ENCODE peak calls at places on chromosomes 6 and 20, in six cellular contexts. V is MCF 10A; C is HTR-8/SVneo; D is stimulated activated CD4-positive, alpha-beta T cell treated with anti-CD3 and anti-CD28 coated beads, Interleukin-15, amount 100 ng/mL, for 1 hour; A is hepatic stellate cell; L is HCEC 1CT. M is an unnamed sample.
A peak's percentile ranks its signal among the peaks of the same experiment; 100 is the strongest.

GRCh38 chr6:156830126-156830525 is 52.9 kb downstream of the ARID1B start:
- DNase-seq in C (no peak), V (no peak), L (no peak), A (no peak), D (no peak), M (no peak)

GRCh38 chr20:43388267-43389081 is 69.2 kb upstream of the SRSF6 start:
- DNase-seq in L (no peak), V (no peak), D (no peak), A (peak; percentile 16), C (no peak), M (no peak)

GRCh38 chr20:43947316-43947710 is 32.7 kb downstream of the TOX2 start:
- DNase-seq in L (no peak), A (no peak), D (no peak), V (no peak), C (no peak), M (no peak)

GRCh38 chr20:50276119-50277063 is 85.8 kb downstream of the CEBPB start:
- DNase-seq in C (no peak), L (no peak), A (no peak), V (no peak), D (no peak), M (no peak)

GRCh38 chr20:21101453-21102251 is 4.5 kb downstream of the LINC00237 start:
- DNase-seq in C (no peak), L (no peak), D (no peak), A (no peak), V (no peak), M (no peak)

GRCh38 chr6:26170181-26170580 is 83.0 kb downstream of the HFE start:
- DNase-seq in L (no peak), V (no peak), A (no peak), C (no peak), D (no peak), M (no peak)

GRCh38 chr6:100257661-100258395 is 206.9 kb downstream of the SIM1 start:
- DNase-seq in A (peak; percentile 7), V (peak; percentile 45), D (no peak), L (peak; percentile 66), C (peak; percentile 40), M (peak; percentile 19)

GRCh38 chr6:106163966-106164877 is 78.1 kb downstream of the PRDM1 start:
- DNase-seq in D (peak; percentile 25), V (peak; percentile 77), L (no peak), A (no peak), C (no peak), M (no peak)

GRCh38 chr6:6452002-6452401 is 131.5 kb upstream of the F13A1 start:
- DNase-seq in D (no peak), V (no peak), C (no peak), L (no peak), A (no peak), M (no peak)

GRCh38 chr6:148891027-148891783 is 144.4 kb downstream of the UST start:
- DNase-seq in C (no peak), A (no peak), D (no peak), L (no peak), V (no peak), M (no peak)

GRCh38 chr6:16243055-16243454 is 4.7 kb downstream of the GMPR start:
- DNase-seq in L (no peak), C (no peak), V (peak; percentile 83), D (no peak), A (peak; percentile 34), M (no peak)

GRCh38 chr6:116651916-116652315 is 16.6 kb downstream of the ZUP1 start:
- DNase-seq in C (no peak), L (no peak), A (no peak), D (no peak), V (no peak), M (no peak)

GRCh38 chr6:42970859-42971612 is 7.9 kb downstream of the PEX6 start:
- DNase-seq in L (peak; percentile 24), A (peak; percentile 37), C (no peak), D (no peak), V (peak; percentile 48), M (no peak)

GRCh38 chr6:36958775-36959554 is 4.4 kb downstream of the PI16 start:
- DNase-seq in L (no peak), D (no peak), V (no peak), A (no peak), C (no peak), M (no peak)

GRCh38 chr6:116528800-116529199 is 16.7 kb downstream of the TRAPPC3L start:
- DNase-seq in V (no peak), L (peak; percentile 37), A (peak; percentile 11), C (no peak), D (no peak), M (no peak)

GRCh38 chr20:31594558-31595379 is 10.3 kb upstream of the ID1 start:
- DNase-seq in D (no peak), A (no peak), C (no peak), V (no peak), L (no peak), M (peak; percentile 55)

GRCh38 chr6:35496851-35497570 is at the start of gene TEAD3:
- DNase-seq in L (peak; percentile 94), C (peak; percentile 82), A (peak; percentile 93), D (peak; percentile 35), V (peak; percentile 64), M (peak; percentile 68)

GRCh38 chr6:130825772-130826441 is 1.3 kb upstream of the SMLR1 start:
- DNase-seq in L (no peak), V (no peak), C (no peak), A (no peak), D (no peak), M (no peak)

GRCh38 chr6:52362443-52363221 is 681 bp downstream of the PAQR8 start:
- DNase-seq in L (peak; percentile 52), A (peak; percentile 34), C (peak; percentile 37), V (peak; percentile 21), D (peak; percentile 27), M (peak; percentile 42)

GRCh38 chr6:138545621-138545980 is 46.3 kb upstream of the NHSL1 start:
- DNase-seq in V (no peak), L (no peak), D (no peak), A (no peak), C (no peak), M (peak; percentile 70)

GRCh38 chr6:3285049-3285639 is 26.4 kb downstream of the PSMG4 start:
- DNase-seq in V (no peak), L (no peak), A (no peak), D (no peak), C (no peak), M (no peak)

GRCh38 chr6:938271-939046 is 245.5 kb upstream of the EXOC2 start:
- DNase-seq in L (no peak), D (no peak), A (no peak), C (no peak), V (no peak), M (no peak)

GRCh38 chr20:2762578-2763131 is 37.8 kb downstream of the CPXM1 start:
- DNase-seq in D (no peak), V (no peak), A (no peak), L (no peak), C (no peak), M (no peak)

GRCh38 chr6:151067684-151068596 is 171.8 kb upstream of the AKAP12 start:
- DNase-seq in C (no peak), A (peak; percentile 62), V (peak; percentile 93), D (no peak), L (peak; percentile 98), M (no peak)

GRCh38 chr20:64082821-64083379 is 1.3 kb downstream of the LKAAEAR1 start:
- DNase-seq in D (no peak), A (no peak), V (no peak), L (no peak), C (no peak), M (no peak)

GRCh38 chr6:139965393-139965792 is 590.9 kb upstream of the CITED2 start:
- DNase-seq in D (no peak), C (no peak), A (no peak), V (no peak), L (no peak), M (no peak)

GRCh38 chr6:24547243-24547642 is 52.5 kb downstream of the ALDH5A1 start:
- DNase-seq in C (no peak), D (no peak), V (no peak), L (no peak), A (no peak), M (peak; percentile 7)

GRCh38 chr6:133817460-133818047 is 71.4 kb upstream of the TCF21 start:
- DNase-seq in A (no peak), V (no peak), C (no peak), L (no peak), D (peak; percentile 14), M (peak; percentile 44)

GRCh38 chr6:160534050-160534696 is 129.9 kb downstream of the LPA start:
- DNase-seq in D (peak; percentile 45), A (peak; percentile 32), L (peak; percentile 22), V (peak; percentile 64), C (peak; percentile 38), M (peak; percentile 54)

GRCh38 chr6:101597711-101598110 is 204.2 kb downstream of the GRIK2 start:
- DNase-seq in C (no peak), A (peak; percentile 0), L (peak; percentile 74), V (peak; percentile 58), D (no peak), M (peak; percentile 82)

GRCh38 chr6:474454-475185 is 83.1 kb downstream of the IRF4 start:
- DNase-seq in D (peak; percentile 63), V (no peak), A (no peak), C (no peak), L (peak; percentile 5), M (no peak)

M was measured in SJCRH30.